ENCODE peak calls at places on chromosomes 5 and 9, in six cellular contexts. One of them, this sample, is unnamed.

GRCh38 chr9:114308361-114308950 is 14.4 kb upstream of the ORM1 start:
- DNase-seq in GM12865: no peak
- DNase-seq in cardiac muscle cell: no peak
- DNase-seq in cardiac fibroblast: no peak
- DNase-seq in brain microvascular endothelial cell: no peak
- DNase-seq in BE2C: no peak
- DNase-seq in this sample: no peak

GRCh38 chr5:74433255-74434123 is 207.0 kb downstream of the ENC1 start:
- DNase-seq in BE2C: no peak
- DNase-seq in cardiac fibroblast: peak
- DNase-seq in GM12865: peak
- DNase-seq in brain microvascular endothelial cell: peak
- DNase-seq in cardiac muscle cell: no peak
- DNase-seq in this sample: peak

GRCh38 chr5:137696481-137696880 is 39.4 kb downstream of the KLHL3 start:
- DNase-seq in cardiac fibroblast: peak
- DNase-seq in GM12865: no peak
- DNase-seq in brain microvascular endothelial cell: peak
- DNase-seq in cardiac muscle cell: no peak
- DNase-seq in BE2C: no peak
- DNase-seq in this sample: no peak

GRCh38 chr9:130988905-130989304 is 20.1 kb upstream of the LAMC3 start:
- DNase-seq in brain microvascular endothelial cell: no peak
- DNase-seq in GM12865: no peak
- DNase-seq in cardiac fibroblast: no peak
- DNase-seq in cardiac muscle cell: no peak
- DNase-seq in BE2C: no peak
- DNase-seq in this sample: no peak

GRCh38 chr5:115098041-115098702 is 71.5 kb downstream of the TRIM36 start:
- DNase-seq in cardiac fibroblast: peak
- DNase-seq in GM12865: peak
- DNase-seq in cardiac muscle cell: peak
- DNase-seq in BE2C: peak
- DNase-seq in brain microvascular endothelial cell: peak
- DNase-seq in this sample: peak

GRCh38 chr5:72141440-72142271 is 34.4 kb downstream of the MAP1B start:
- DNase-seq in cardiac muscle cell: no peak
- DNase-seq in cardiac fibroblast: peak
- DNase-seq in GM12865: no peak
- DNase-seq in brain microvascular endothelial cell: peak
- DNase-seq in BE2C: peak
- DNase-seq in this sample: peak

GRCh38 chr5:167207081-167207480 is 1084.4 kb upstream of the WWC1 start:
- DNase-seq in brain microvascular endothelial cell: no peak
- DNase-seq in cardiac fibroblast: peak
- DNase-seq in cardiac muscle cell: no peak
- DNase-seq in BE2C: no peak
- DNase-seq in GM12865: no peak
- DNase-seq in this sample: peak

GRCh38 chr9:120714846-120715231 is 569 bp upstream of the MEGF9 start:
- DNase-seq in brain microvascular endothelial cell: no peak
- DNase-seq in GM12865: no peak
- DNase-seq in BE2C: peak
- DNase-seq in cardiac fibroblast: no peak
- DNase-seq in cardiac muscle cell: no peak
- DNase-seq in this sample: no peak

GRCh38 chr9:99633260-99633659 is 188.4 kb upstream of the NR4A3 start:
- DNase-seq in brain microvascular endothelial cell: no peak
- DNase-seq in cardiac muscle cell: no peak
- DNase-seq in cardiac fibroblast: no peak
- DNase-seq in BE2C: no peak
- DNase-seq in GM12865: no peak
- DNase-seq in this sample: no peak

GRCh38 chr9:84278131-84278530 is 62.4 kb downstream of the SLC28A3 start:
- DNase-seq in cardiac fibroblast: peak
- DNase-seq in brain microvascular endothelial cell: peak
- DNase-seq in GM12865: no peak
- DNase-seq in cardiac muscle cell: no peak
- DNase-seq in BE2C: no peak
- DNase-seq in this sample: no peak

GRCh38 chr5:39073759-39074008 is 515 bp downstream of the RICTOR start:
- DNase-seq in cardiac muscle cell: no peak
- DNase-seq in brain microvascular endothelial cell: no peak
- DNase-seq in BE2C: no peak
- DNase-seq in GM12865: no peak
- DNase-seq in cardiac fibroblast: no peak
- DNase-seq in this sample: no peak

GRCh38 chr9:8734760-8735159 is 935.2 kb upstream of the DMAC1 start:
- DNase-seq in GM12865: no peak
- DNase-seq in BE2C: no peak
- DNase-seq in cardiac muscle cell: no peak
- DNase-seq in cardiac fibroblast: no peak
- DNase-seq in brain microvascular endothelial cell: no peak
- DNase-seq in this sample: peak

GRCh38 chr9:21305213-21305612 is at the start of gene IFNA5:
- DNase-seq in cardiac fibroblast: no peak
- DNase-seq in GM12865: no peak
- DNase-seq in cardiac muscle cell: no peak
- DNase-seq in brain microvascular endothelial cell: no peak
- DNase-seq in BE2C: no peak
- DNase-seq in this sample: no peak

GRCh38 chr5:78899922-78900362 is 85.2 kb downstream of the ARSB start:
- DNase-seq in BE2C: peak
- DNase-seq in cardiac fibroblast: peak
- DNase-seq in GM12865: peak
- DNase-seq in brain microvascular endothelial cell: peak
- DNase-seq in cardiac muscle cell: peak
- DNase-seq in this sample: peak

GRCh38 chr5:3511774-3512173 is 83.9 kb upstream of the IRX1 start:
- DNase-seq in cardiac muscle cell: no peak
- DNase-seq in cardiac fibroblast: no peak
- DNase-seq in BE2C: no peak
- DNase-seq in brain microvascular endothelial cell: no peak
- DNase-seq in GM12865: no peak
- DNase-seq in this sample: no peak

GRCh38 chr5:159469496-159470370 is 139.4 kb upstream of the IL12B start:
- DNase-seq in cardiac muscle cell: no peak
- DNase-seq in cardiac fibroblast: no peak
- DNase-seq in brain microvascular endothelial cell: no peak
- DNase-seq in BE2C: no peak
- DNase-seq in GM12865: peak
- DNase-seq in this sample: no peak

GRCh38 chr5:13708432-13708831 is 236.1 kb downstream of the DNAH5 start:
- DNase-seq in GM12865: no peak
- DNase-seq in cardiac fibroblast: no peak
- DNase-seq in brain microvascular endothelial cell: no peak
- DNase-seq in cardiac muscle cell: no peak
- DNase-seq in BE2C: no peak
- DNase-seq in this sample: no peak

GRCh38 chr9:1462626-1463308 is 412.6 kb downstream of the DMRT2 start:
- DNase-seq in cardiac muscle cell: no peak
- DNase-seq in cardiac fibroblast: no peak
- DNase-seq in GM12865: no peak
- DNase-seq in brain microvascular endothelial cell: no peak
- DNase-seq in BE2C: no peak
- DNase-seq in this sample: no peak

GRCh38 chr5:134247411-134247810 is 21.5 kb upstream of the PPP2CA start:
- DNase-seq in cardiac muscle cell: no peak
- DNase-seq in brain microvascular endothelial cell: peak
- DNase-seq in GM12865: no peak
- DNase-seq in BE2C: no peak
- DNase-seq in cardiac fibroblast: peak
- DNase-seq in this sample: peak

GRCh38 chr5:7074176-7074575 is 321.8 kb upstream of the ADCY2 start:
- DNase-seq in cardiac muscle cell: no peak
- DNase-seq in GM12865: no peak
- DNase-seq in brain microvascular endothelial cell: no peak
- DNase-seq in BE2C: no peak
- DNase-seq in cardiac fibroblast: no peak
- DNase-seq in this sample: no peak
- TF ChIP-seq CTCF in cardiac muscle cell: no peak
- TF ChIP-seq CTCF in GM12865: no peak
- TF ChIP-seq CTCF in brain microvascular endothelial cell: no peak
- TF ChIP-seq CTCF in BE2C: no peak
- TF ChIP-seq CTCF in cardiac fibroblast: no peak
- TF ChIP-seq CTCF in this sample: no peak

GRCh38 chr5:123097483-123097870 is 8.4 kb downstream of the PRDM6 start:
- DNase-seq in BE2C: no peak
- DNase-seq in GM12865: no peak
- DNase-seq in cardiac fibroblast: no peak
- DNase-seq in cardiac muscle cell: no peak
- DNase-seq in brain microvascular endothelial cell: no peak
- DNase-seq in this sample: no peak

GRCh38 chr5:123095694-123096120 is 6.7 kb downstream of the PRDM6 start:
- DNase-seq in BE2C: no peak
- DNase-seq in cardiac muscle cell: no peak
- DNase-seq in brain microvascular endothelial cell: no peak
- DNase-seq in cardiac fibroblast: no peak
- DNase-seq in GM12865: no peak
- DNase-seq in this sample: no peak

GRCh38 chr5:123098767-123099513 is 9.9 kb downstream of the PRDM6 start:
- DNase-seq in cardiac muscle cell: no peak
- DNase-seq in BE2C: no peak
- DNase-seq in cardiac fibroblast: peak
- DNase-seq in brain microvascular endothelial cell: no peak
- DNase-seq in GM12865: no peak
- DNase-seq in this sample: peak

GRCh38 chr5:123097871-123098735 is 9.1 kb downstream of the PRDM6 start:
- DNase-seq in cardiac fibroblast: no peak
- DNase-seq in brain microvascular endothelial cell: no peak
- DNase-seq in cardiac muscle cell: no peak
- DNase-seq in BE2C: no peak
- DNase-seq in GM12865: no peak
- DNase-seq in this sample: no peak

DNA sequence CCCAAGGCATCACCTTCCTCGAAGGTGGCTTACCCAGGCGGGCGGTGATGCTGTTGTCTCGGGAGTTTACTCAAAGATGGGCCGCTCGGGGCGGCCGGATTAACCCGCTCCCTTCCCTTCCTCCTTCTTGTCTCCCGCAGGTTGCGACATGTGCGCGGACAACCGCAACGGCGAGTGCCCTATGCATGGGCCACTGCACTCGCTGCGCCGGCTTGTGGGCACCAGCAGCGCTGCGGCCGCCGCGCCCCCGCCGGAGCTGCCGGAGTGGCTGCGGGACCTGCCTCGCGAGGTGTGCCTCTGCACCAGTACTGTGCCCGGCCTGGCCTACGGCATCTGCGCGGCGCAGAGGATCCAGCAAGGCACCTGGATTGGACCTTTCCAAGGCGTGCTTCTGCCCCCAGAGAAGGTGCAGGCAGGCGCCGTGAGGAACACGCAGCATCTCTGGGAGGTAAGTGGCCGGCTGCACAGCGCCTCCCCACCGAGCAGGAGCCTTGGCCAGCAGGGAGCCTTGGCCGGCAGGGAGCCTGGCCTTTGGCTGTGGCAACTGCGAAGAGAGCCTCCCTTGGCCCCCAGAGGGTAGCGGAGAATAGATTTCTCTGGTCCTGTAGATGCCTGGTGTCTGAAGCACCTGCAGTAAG is 10.6 kb downstream of the PRDM6 start:
- DNase-seq in GM12865: no peak
- DNase-seq in cardiac muscle cell: peak
- DNase-seq in cardiac fibroblast: no peak
- DNase-seq in brain microvascular endothelial cell: no peak
- DNase-seq in BE2C: peak
- DNase-seq in this sample: no peak
- H3K4me3 ChIP-seq in GM12865: no peak
- H3K4me3 ChIP-seq in cardiac muscle cell: peak
- H3K4me3 ChIP-seq in cardiac fibroblast: peak
- H3K4me3 ChIP-seq in brain microvascular endothelial cell: peak
- H3K4me3 ChIP-seq in BE2C: no peak
- H3K4me3 ChIP-seq in this sample: peak

GRCh38 chr9:36738318-36738975 is 165.8 kb downstream of the MELK start:
- DNase-seq in GM12865: no peak
- DNase-seq in BE2C: no peak
- DNase-seq in cardiac muscle cell: no peak
- DNase-seq in brain microvascular endothelial cell: no peak
- DNase-seq in cardiac fibroblast: peak
- DNase-seq in this sample: peak

GRCh38 chr9:36742264-36742663 is 169.6 kb downstream of the MELK start:
- DNase-seq in brain microvascular endothelial cell: no peak
- DNase-seq in cardiac fibroblast: no peak
- DNase-seq in GM12865: no peak
- DNase-seq in cardiac muscle cell: no peak
- DNase-seq in BE2C: no peak
- DNase-seq in this sample: no peak

GRCh38 chr9:36744678-36745077 is 172.0 kb downstream of the MELK start:
- DNase-seq in BE2C: no peak
- DNase-seq in cardiac fibroblast: no peak
- DNase-seq in GM12865: no peak
- DNase-seq in cardiac muscle cell: no peak
- DNase-seq in brain microvascular endothelial cell: no peak
- DNase-seq in this sample: no peak

GRCh38 chr9:36739538-36740116 is 166.9 kb downstream of the MELK start:
- DNase-seq in BE2C: peak
- DNase-seq in cardiac fibroblast: peak
- DNase-seq in GM12865: no peak
- DNase-seq in brain microvascular endothelial cell: no peak
- DNase-seq in cardiac muscle cell: no peak
- DNase-seq in this sample: no peak
- TF ChIP-seq CTCF in BE2C: no peak
- TF ChIP-seq CTCF in cardiac fibroblast: no peak
- TF ChIP-seq CTCF in GM12865: no peak
- TF ChIP-seq CTCF in brain microvascular endothelial cell: no peak
- TF ChIP-seq CTCF in cardiac muscle cell: no peak
- TF ChIP-seq CTCF in this sample: no peak

GRCh38 chr5:112636288-112636731 is 101.4 kb upstream of the APC start:
- DNase-seq in cardiac muscle cell: peak
- DNase-seq in cardiac fibroblast: no peak
- DNase-seq in BE2C: no peak
- DNase-seq in brain microvascular endothelial cell: no peak
- DNase-seq in GM12865: no peak
- DNase-seq in this sample: no peak

GRCh38 chr5:112634796-112635195 is 102.9 kb upstream of the APC start:
- DNase-seq in cardiac fibroblast: no peak
- DNase-seq in brain microvascular endothelial cell: no peak
- DNase-seq in cardiac muscle cell: no peak
- DNase-seq in BE2C: no peak
- DNase-seq in GM12865: no peak
- DNase-seq in this sample: no peak

GRCh38 chr5:112635771-112636170 is 101.9 kb upstream of the APC start:
- DNase-seq in cardiac fibroblast: no peak
- DNase-seq in BE2C: no peak
- DNase-seq in GM12865: no peak
- DNase-seq in cardiac muscle cell: no peak
- DNase-seq in brain microvascular endothelial cell: no peak
- DNase-seq in this sample: no peak

GRCh38 chr5:112634166-112634565 is 103.5 kb upstream of the APC start:
- DNase-seq in cardiac muscle cell: no peak
- DNase-seq in BE2C: no peak
- DNase-seq in GM12865: no peak
- DNase-seq in brain microvascular endothelial cell: no peak
- DNase-seq in cardiac fibroblast: no peak
- DNase-seq in this sample: peak

DNA sequence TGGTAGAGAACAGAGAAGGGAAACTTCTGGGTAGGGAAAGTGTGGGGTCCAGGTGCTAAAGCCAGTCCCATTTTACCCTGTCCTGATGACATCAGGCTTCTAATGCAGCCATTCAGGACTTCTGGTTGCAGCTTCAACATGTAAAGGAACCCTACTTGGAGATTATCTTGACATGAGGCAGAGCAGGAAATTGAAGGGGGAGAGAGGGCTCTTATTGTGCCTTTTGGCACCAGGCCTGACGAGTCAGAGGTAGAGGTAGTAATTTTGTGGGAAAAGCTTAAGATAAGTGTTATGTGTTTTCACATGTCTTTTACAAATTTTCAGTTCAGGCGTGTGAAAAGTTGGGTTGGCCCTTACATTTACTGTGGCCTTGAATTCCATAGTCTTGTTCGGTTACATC is 102.4 kb upstream of the APC start:
- DNase-seq in GM12865: no peak
- DNase-seq in cardiac fibroblast: no peak
- DNase-seq in cardiac muscle cell: peak
- DNase-seq in brain microvascular endothelial cell: no peak
- DNase-seq in BE2C: no peak
- DNase-seq in this sample: no peak
- H3K4me3 ChIP-seq in GM12865: no peak
- H3K4me3 ChIP-seq in cardiac fibroblast: no peak
- H3K4me3 ChIP-seq in cardiac muscle cell: no peak
- H3K4me3 ChIP-seq in brain microvascular endothelial cell: no peak
- H3K4me3 ChIP-seq in BE2C: no peak
- H3K4me3 ChIP-seq in this sample: no peak